ENCODE peak calls at places on chromosomes 11 and 22, in eight cellular contexts. One of them, this sample, is unnamed.

GRCh38 chr11:117612111-117612510 is 184.9 kb downstream of the DSCAML1 start:
- DNase-seq in hypothalamus: no peak
- DNase-seq in NCI-H1092 treated with DMSO at 0.1 percent for 48 hours: no peak
- DNase-seq in WERI-Rb-1: no peak
- DNase-seq in keratinocyte: no peak
- DNase-seq in HTR-8/SVneo: no peak
- DNase-seq in uterus: no peak
- DNase-seq in GM19239: no peak
- DNase-seq in this sample: no peak

GRCh38 chr11:9180784-9181183 is 84.4 kb downstream of the DENND5A start:
- DNase-seq in keratinocyte: no peak
- DNase-seq in GM19239: no peak
- DNase-seq in uterus: no peak
- DNase-seq in hypothalamus: no peak
- DNase-seq in WERI-Rb-1: no peak
- DNase-seq in NCI-H1092 treated with DMSO at 0.1 percent for 48 hours: no peak
- DNase-seq in HTR-8/SVneo: no peak
- DNase-seq in this sample: no peak

GRCh38 chr22:47299879-47300697 is 537.6 kb downstream of the TBC1D22A start:
- DNase-seq in GM19239: no peak
- DNase-seq in WERI-Rb-1: no peak
- DNase-seq in HTR-8/SVneo: no peak
- DNase-seq in NCI-H1092 treated with DMSO at 0.1 percent for 48 hours: no peak
- DNase-seq in keratinocyte: no peak
- DNase-seq in hypothalamus: no peak
- DNase-seq in uterus: no peak
- DNase-seq in this sample: no peak

GRCh38 chr11:133898770-133899115 is 53.4 kb upstream of the SPATA19 start:
- DNase-seq in GM19239: no peak
- DNase-seq in NCI-H1092 treated with DMSO at 0.1 percent for 48 hours: no peak
- DNase-seq in hypothalamus: no peak
- DNase-seq in uterus: no peak
- DNase-seq in WERI-Rb-1: peak
- DNase-seq in keratinocyte: no peak
- DNase-seq in HTR-8/SVneo: no peak
- DNase-seq in this sample: no peak

GRCh38 chr22:49534386-49534785 is 293.3 kb downstream of the BRD1 start:
- DNase-seq in hypothalamus: no peak
- DNase-seq in GM19239: no peak
- DNase-seq in NCI-H1092 treated with DMSO at 0.1 percent for 48 hours: no peak
- DNase-seq in WERI-Rb-1: peak
- DNase-seq in HTR-8/SVneo: no peak
- DNase-seq in uterus: no peak
- DNase-seq in keratinocyte: no peak
- DNase-seq in this sample: no peak

GRCh38 chr22:46262449-46263207 is 515 bp downstream of the PKDREJ start:
- DNase-seq in uterus: peak
- DNase-seq in HTR-8/SVneo: no peak
- DNase-seq in hypothalamus: peak
- DNase-seq in NCI-H1092 treated with DMSO at 0.1 percent for 48 hours: no peak
- DNase-seq in GM19239: no peak
- DNase-seq in keratinocyte: no peak
- DNase-seq in WERI-Rb-1: no peak
- DNase-seq in this sample: no peak

GRCh38 chr11:123202155-123202714 is 7.2 kb upstream of the CLMP start:
- DNase-seq in NCI-H1092 treated with DMSO at 0.1 percent for 48 hours: no peak
- DNase-seq in WERI-Rb-1: no peak
- DNase-seq in HTR-8/SVneo: no peak
- DNase-seq in GM19239: no peak
- DNase-seq in keratinocyte: no peak
- DNase-seq in uterus: peak
- DNase-seq in hypothalamus: no peak
- DNase-seq in this sample: no peak

GRCh38 chr11:93219440-93219839 is 21.6 kb upstream of the SLC36A4 start:
- DNase-seq in WERI-Rb-1: no peak
- DNase-seq in hypothalamus: no peak
- DNase-seq in uterus: no peak
- DNase-seq in keratinocyte: no peak
- DNase-seq in NCI-H1092 treated with DMSO at 0.1 percent for 48 hours: peak
- DNase-seq in GM19239: no peak
- DNase-seq in HTR-8/SVneo: no peak
- DNase-seq in this sample: no peak

GRCh38 chr11:77322926-77323590 is 21.6 kb upstream of the GDPD4 start:
- DNase-seq in uterus: no peak
- DNase-seq in hypothalamus: no peak
- DNase-seq in NCI-H1092 treated with DMSO at 0.1 percent for 48 hours: no peak
- DNase-seq in HTR-8/SVneo: no peak
- DNase-seq in GM19239: no peak
- DNase-seq in WERI-Rb-1: no peak
- DNase-seq in keratinocyte: no peak
- DNase-seq in this sample: no peak

GRCh38 chr11:129373489-129373953 is 2.1 kb upstream of the BARX2 start:
- DNase-seq in uterus: no peak
- DNase-seq in NCI-H1092 treated with DMSO at 0.1 percent for 48 hours: no peak
- DNase-seq in HTR-8/SVneo: no peak
- DNase-seq in GM19239: no peak
- DNase-seq in WERI-Rb-1: no peak
- DNase-seq in keratinocyte: no peak
- DNase-seq in hypothalamus: no peak
- DNase-seq in this sample: no peak

GRCh38 chr11:12274558-12275197 is 102.7 kb upstream of the PARVA start:
- DNase-seq in WERI-Rb-1: no peak
- DNase-seq in uterus: no peak
- DNase-seq in keratinocyte: no peak
- DNase-seq in NCI-H1092 treated with DMSO at 0.1 percent for 48 hours: no peak
- DNase-seq in HTR-8/SVneo: no peak
- DNase-seq in hypothalamus: no peak
- DNase-seq in GM19239: no peak
- DNase-seq in this sample: no peak

GRCh38 chr11:133787379-133788103 is 57.8 kb downstream of the SPATA19 start:
- DNase-seq in uterus: no peak
- DNase-seq in HTR-8/SVneo: no peak
- DNase-seq in hypothalamus: no peak
- DNase-seq in keratinocyte: no peak
- DNase-seq in NCI-H1092 treated with DMSO at 0.1 percent for 48 hours: no peak
- DNase-seq in WERI-Rb-1: no peak
- DNase-seq in GM19239: no peak
- DNase-seq in this sample: no peak

GRCh38 chr11:62850911-62851806 is 11.8 kb upstream of the WDR74 start:
- DNase-seq in HTR-8/SVneo: no peak
- DNase-seq in GM19239: no peak
- DNase-seq in uterus: no peak
- DNase-seq in NCI-H1092 treated with DMSO at 0.1 percent for 48 hours: no peak
- DNase-seq in hypothalamus: no peak
- DNase-seq in WERI-Rb-1: no peak
- DNase-seq in keratinocyte: no peak
- DNase-seq in this sample: peak

GRCh38 chr11:94767701-94768601 is at the start of gene AMOTL1:
- DNase-seq in WERI-Rb-1: peak
- DNase-seq in keratinocyte: no peak
- DNase-seq in NCI-H1092 treated with DMSO at 0.1 percent for 48 hours: peak
- DNase-seq in hypothalamus: peak
- DNase-seq in GM19239: peak
- DNase-seq in HTR-8/SVneo: peak
- DNase-seq in uterus: peak
- DNase-seq in this sample: no peak

GRCh38 chr22:48796295-48797015 is 1031.2 kb downstream of the BRD1 start:
- DNase-seq in uterus: no peak
- DNase-seq in WERI-Rb-1: no peak
- DNase-seq in NCI-H1092 treated with DMSO at 0.1 percent for 48 hours: no peak
- DNase-seq in HTR-8/SVneo: no peak
- DNase-seq in hypothalamus: no peak
- DNase-seq in keratinocyte: no peak
- DNase-seq in GM19239: no peak
- DNase-seq in this sample: no peak

GRCh38 chr11:73636249-73636648 is 10.1 kb upstream of the PLEKHB1 start:
- DNase-seq in WERI-Rb-1: no peak
- DNase-seq in uterus: no peak
- DNase-seq in keratinocyte: no peak
- DNase-seq in hypothalamus: no peak
- DNase-seq in GM19239: no peak
- DNase-seq in HTR-8/SVneo: no peak
- DNase-seq in NCI-H1092 treated with DMSO at 0.1 percent for 48 hours: no peak
- DNase-seq in this sample: no peak

GRCh38 chr11:33454264-33454663 is 197.1 kb downstream of the HIPK3 start:
- DNase-seq in HTR-8/SVneo: no peak
- DNase-seq in uterus: no peak
- DNase-seq in WERI-Rb-1: peak
- DNase-seq in hypothalamus: no peak
- DNase-seq in GM19239: no peak
- DNase-seq in keratinocyte: no peak
- DNase-seq in NCI-H1092 treated with DMSO at 0.1 percent for 48 hours: peak
- DNase-seq in this sample: no peak

GRCh38 chr22:20128902-20129746 is 2.5 kb upstream of the ZDHHC8 start:
- DNase-seq in hypothalamus: peak
- DNase-seq in GM19239: no peak
- DNase-seq in WERI-Rb-1: peak
- DNase-seq in HTR-8/SVneo: no peak
- DNase-seq in keratinocyte: no peak
- DNase-seq in NCI-H1092 treated with DMSO at 0.1 percent for 48 hours: no peak
- DNase-seq in uterus: no peak
- DNase-seq in this sample: peak

GRCh38 chr11:84501750-84502149 is 1125.4 kb downstream of the DLG2 start:
- DNase-seq in hypothalamus: no peak
- DNase-seq in keratinocyte: no peak
- DNase-seq in WERI-Rb-1: no peak
- DNase-seq in uterus: no peak
- DNase-seq in HTR-8/SVneo: no peak
- DNase-seq in GM19239: no peak
- DNase-seq in NCI-H1092 treated with DMSO at 0.1 percent for 48 hours: no peak
- DNase-seq in this sample: no peak

GRCh38 chr22:39954584-39955055 is 5.6 kb upstream of the TMA7B start:
- DNase-seq in keratinocyte: no peak
- DNase-seq in NCI-H1092 treated with DMSO at 0.1 percent for 48 hours: no peak
- DNase-seq in HTR-8/SVneo: no peak
- DNase-seq in GM19239: no peak
- DNase-seq in WERI-Rb-1: no peak
- DNase-seq in uterus: no peak
- DNase-seq in hypothalamus: no peak
- DNase-seq in this sample: no peak

GRCh38 chr22:23670378-23671295 is 20.2 kb upstream of the RGL4 start:
- DNase-seq in keratinocyte: no peak
- DNase-seq in GM19239: no peak
- DNase-seq in WERI-Rb-1: no peak
- DNase-seq in NCI-H1092 treated with DMSO at 0.1 percent for 48 hours: no peak
- DNase-seq in hypothalamus: no peak
- DNase-seq in uterus: no peak
- DNase-seq in HTR-8/SVneo: no peak
- DNase-seq in this sample: no peak

GRCh38 chr11:86570457-86570856 is 102.0 kb downstream of the ME3 start:
- DNase-seq in uterus: no peak
- DNase-seq in NCI-H1092 treated with DMSO at 0.1 percent for 48 hours: no peak
- DNase-seq in GM19239: no peak
- DNase-seq in keratinocyte: no peak
- DNase-seq in hypothalamus: no peak
- DNase-seq in WERI-Rb-1: no peak
- DNase-seq in HTR-8/SVneo: no peak
- DNase-seq in this sample: no peak

GRCh38 chr11:35030716-35031213 is 108.2 kb upstream of the CD44 start:
- DNase-seq in GM19239: no peak
- DNase-seq in WERI-Rb-1: no peak
- DNase-seq in NCI-H1092 treated with DMSO at 0.1 percent for 48 hours: no peak
- DNase-seq in uterus: peak
- DNase-seq in keratinocyte: peak
- DNase-seq in HTR-8/SVneo: peak
- DNase-seq in hypothalamus: no peak
- DNase-seq in this sample: peak

GRCh38 chr11:105297463-105297862 is 157.9 kb upstream of the CARD18 start:
- DNase-seq in WERI-Rb-1: no peak
- DNase-seq in NCI-H1092 treated with DMSO at 0.1 percent for 48 hours: no peak
- DNase-seq in HTR-8/SVneo: peak
- DNase-seq in hypothalamus: no peak
- DNase-seq in uterus: no peak
- DNase-seq in GM19239: no peak
- DNase-seq in keratinocyte: peak
- DNase-seq in this sample: no peak

GRCh38 chr22:46064966-46065666 is 85.2 kb upstream of the PPARA start:
- DNase-seq in hypothalamus: no peak
- DNase-seq in HTR-8/SVneo: no peak
- DNase-seq in NCI-H1092 treated with DMSO at 0.1 percent for 48 hours: no peak
- DNase-seq in WERI-Rb-1: no peak
- DNase-seq in GM19239: no peak
- DNase-seq in uterus: peak
- DNase-seq in keratinocyte: no peak
- DNase-seq in this sample: peak

GRCh38 chr11:16356057-16356750 is at the start of gene SOX6:
- DNase-seq in hypothalamus: no peak
- DNase-seq in NCI-H1092 treated with DMSO at 0.1 percent for 48 hours: peak
- DNase-seq in WERI-Rb-1: no peak
- DNase-seq in keratinocyte: no peak
- DNase-seq in uterus: no peak
- DNase-seq in GM19239: no peak
- DNase-seq in HTR-8/SVneo: no peak
- DNase-seq in this sample: no peak